ENCODE peak calls at places on chromosomes 7 and 10, in six cellular contexts. K, R, L, X, E and V are unnamed samples.

GRCh38 chr7:30348083-30348560 is 63.7 kb downstream of the ZNRF2 start:
- DNase-seq in K (peak), R (no peak), L (no peak), X (peak), E (no peak), V (no peak)

GRCh38 chr7:41956276-41956675 is 253.4 kb upstream of the INHBA start:
- DNase-seq in K (no peak), R (no peak), L (no peak), X (no peak), E (no peak), V (no peak)

GRCh38 chr7:108235451-108236061 is 105.4 kb upstream of the LAMB4 start:
- DNase-seq in K (peak), R (no peak), L (no peak), X (no peak), E (no peak), V (no peak)

GRCh38 chr7:107939472-107940145 is 48.6 kb downstream of the DLD start:
- DNase-seq in K (no peak), R (no peak), L (no peak), X (no peak), E (no peak), V (peak)

GRCh38 chr7:55154096-55154495 is 135.3 kb downstream of the EGFR start:
- DNase-seq in K (no peak), R (no peak), L (no peak), X (no peak), E (no peak), V (no peak)

GRCh38 chr7:129875745-129876411 is 76.9 kb downstream of the UBE2H start:
- DNase-seq in K (peak), R (no peak), L (no peak), X (peak), E (no peak), V (no peak)

GRCh38 chr7:113199841-113200240 is 81.5 kb upstream of the SMIM30 start:
- DNase-seq in K (no peak), R (no peak), L (no peak), X (no peak), E (no peak), V (no peak)

GRCh38 chr10:24882047-24882698 is 70.2 kb downstream of the PRTFDC1 start:
- DNase-seq in K (no peak), R (no peak), L (no peak), X (no peak), E (peak), V (no peak)

GRCh38 chr10:76456190-76456589 is 1024.8 kb downstream of the LRMDA start:
- DNase-seq in K (peak), R (no peak), L (no peak), X (no peak), E (no peak), V (no peak)

GRCh38 chr10:79483948-79484347 is 28.4 kb upstream of the EIF5AL1 start:
- DNase-seq in K (no peak), R (no peak), L (peak), X (no peak), E (no peak), V (no peak)

GRCh38 chr10:91540714-91541113 is 92.2 kb downstream of the PPP1R3C start:
- DNase-seq in K (no peak), R (no peak), L (no peak), X (no peak), E (no peak), V (no peak)
- TF ChIP-seq POLR2A in K (no peak), R (no peak), L (no peak), X (no peak), E (no peak), V (no peak)

DNA sequence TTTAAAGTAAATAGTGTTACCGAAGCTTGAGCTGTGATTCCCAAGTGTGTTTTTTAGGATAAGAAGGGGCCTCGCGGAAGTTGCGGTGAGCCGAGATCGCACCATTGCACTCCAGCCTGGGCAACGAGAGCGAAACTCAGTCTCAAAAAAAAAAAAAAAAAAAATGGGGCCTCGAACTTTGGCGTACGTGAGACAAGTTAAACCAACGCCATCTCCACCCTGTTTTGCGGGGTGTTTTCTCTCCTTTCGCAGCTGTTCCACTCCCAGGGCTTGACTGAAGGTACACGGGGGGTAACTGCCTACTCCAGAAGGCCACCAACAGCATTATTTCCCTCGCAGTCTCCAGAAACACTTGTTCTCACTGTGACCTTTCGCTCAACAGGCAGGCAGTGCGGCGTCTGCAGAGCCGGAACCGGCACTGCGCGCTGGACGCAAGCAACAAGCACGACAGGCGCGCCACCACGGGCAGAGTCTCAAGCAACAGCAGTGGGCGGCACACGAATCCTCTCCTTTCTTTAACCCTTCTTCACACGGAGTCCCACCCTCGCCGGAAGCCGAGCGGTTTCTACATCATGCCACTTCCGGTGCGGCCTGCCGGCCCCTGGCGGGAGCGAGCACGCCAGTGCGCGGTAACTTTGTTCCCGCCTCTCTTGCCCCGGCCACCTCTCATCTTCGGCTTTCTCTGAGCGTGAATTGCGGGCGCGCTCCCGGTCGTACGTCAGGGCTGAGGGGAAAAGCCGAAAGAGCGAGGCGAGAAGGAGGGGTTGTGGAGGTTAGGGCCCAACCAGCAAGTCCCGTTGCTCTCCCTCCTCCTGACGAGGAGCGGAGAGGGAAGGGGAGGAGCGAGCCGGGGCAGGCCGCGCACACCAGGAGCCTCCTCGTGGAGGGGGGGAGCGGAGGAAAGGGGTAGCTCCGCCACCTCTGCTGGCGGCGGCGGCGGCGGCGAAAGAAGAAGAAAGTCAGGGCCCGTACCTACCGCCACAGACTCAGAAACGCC is 826 bp upstream of the CDK13 start:
- DNase-seq in K (peak), R (peak), L (peak), X (peak), E (peak), V (peak)
- TF ChIP-seq EP300 in K (no peak), R (no peak), L (no peak), X (peak), E (no peak), V (no peak)

DNA sequence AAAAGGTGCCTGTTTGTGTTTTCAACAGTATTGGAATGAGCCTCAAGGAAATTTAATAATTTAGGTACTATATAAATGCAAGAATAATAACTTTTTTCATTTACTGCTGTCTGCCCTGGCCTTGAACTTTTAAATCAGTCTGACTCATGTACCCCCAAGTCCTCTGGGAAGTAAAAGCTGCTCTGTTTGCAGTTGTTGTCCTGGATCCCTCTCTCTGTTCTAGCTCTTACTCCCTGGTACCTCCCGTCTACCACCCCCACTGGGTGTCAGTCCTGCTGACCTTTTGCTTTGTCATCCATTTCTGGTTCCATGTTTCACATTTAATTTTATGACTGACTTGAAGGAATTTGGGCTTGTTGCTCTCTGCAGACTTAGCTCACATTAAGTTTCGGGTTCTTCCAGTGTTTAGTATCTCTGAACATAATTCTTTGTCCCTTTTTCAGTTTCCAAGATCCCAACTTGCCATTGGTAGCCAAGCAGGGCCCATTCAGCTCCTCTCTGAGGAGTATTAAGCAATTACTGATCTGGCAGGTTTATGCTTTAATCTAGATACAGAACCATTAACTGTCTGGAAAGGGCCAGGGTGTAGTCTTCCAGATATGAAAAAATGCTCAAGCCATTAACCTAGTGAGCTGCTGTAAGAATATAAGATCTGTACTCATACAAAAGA is 208.7 kb upstream of the FAM3C start:
- DNase-seq in K (no peak), R (no peak), L (no peak), X (no peak), E (no peak), V (peak)
- H3K27ac ChIP-seq in K (no peak), R (peak), L (peak), X (no peak), E (peak), V (no peak)

DNA sequence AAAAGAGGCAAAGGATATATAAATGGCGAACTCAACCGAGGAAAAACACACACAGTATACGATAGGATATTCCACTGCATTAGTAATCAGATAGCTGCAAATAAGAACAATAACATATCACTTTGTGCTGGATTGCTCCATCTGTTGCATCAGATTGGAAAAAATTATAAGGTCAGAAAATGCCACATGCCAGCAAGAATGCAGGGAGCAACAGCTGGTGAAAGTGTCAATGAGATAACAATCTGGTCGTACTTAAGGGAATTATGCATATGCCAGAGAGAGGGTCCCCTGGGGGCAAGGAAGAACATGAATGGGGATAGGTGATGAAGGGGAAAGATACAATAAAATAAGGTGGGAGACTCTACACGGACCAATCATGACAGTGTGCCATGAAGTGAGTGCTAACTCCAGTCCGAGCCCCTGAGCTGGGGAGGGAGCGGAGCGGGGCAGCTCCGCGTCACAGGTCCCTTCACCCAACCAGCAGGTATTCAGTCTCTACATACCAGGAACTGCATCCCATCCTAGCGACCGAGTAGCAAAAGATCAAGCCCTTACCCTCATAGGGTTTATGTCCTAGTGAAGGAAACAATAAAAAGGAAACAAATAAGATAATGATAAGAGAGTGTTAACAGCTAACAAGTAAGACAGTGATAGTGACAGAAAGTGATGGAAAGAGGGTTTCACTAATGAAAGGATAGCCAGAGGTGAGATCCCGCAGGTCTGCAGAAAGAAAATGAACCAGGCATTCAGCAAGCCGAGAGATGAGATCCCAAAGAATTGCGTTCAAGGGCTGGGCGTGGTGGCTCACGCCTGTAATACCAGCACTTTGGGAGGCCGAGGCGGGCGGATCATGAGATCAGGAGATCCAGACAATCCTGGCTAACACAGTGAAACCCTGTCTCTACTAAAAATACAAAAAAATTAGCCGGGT is 9.4 kb downstream of the MPP7 start:
- DNase-seq in K (no peak), R (no peak), L (no peak), X (no peak), E (no peak), V (no peak)
- TF ChIP-seq POLR2A in K (no peak), R (no peak), L (no peak), X (no peak), E (no peak), V (no peak)

DNA sequence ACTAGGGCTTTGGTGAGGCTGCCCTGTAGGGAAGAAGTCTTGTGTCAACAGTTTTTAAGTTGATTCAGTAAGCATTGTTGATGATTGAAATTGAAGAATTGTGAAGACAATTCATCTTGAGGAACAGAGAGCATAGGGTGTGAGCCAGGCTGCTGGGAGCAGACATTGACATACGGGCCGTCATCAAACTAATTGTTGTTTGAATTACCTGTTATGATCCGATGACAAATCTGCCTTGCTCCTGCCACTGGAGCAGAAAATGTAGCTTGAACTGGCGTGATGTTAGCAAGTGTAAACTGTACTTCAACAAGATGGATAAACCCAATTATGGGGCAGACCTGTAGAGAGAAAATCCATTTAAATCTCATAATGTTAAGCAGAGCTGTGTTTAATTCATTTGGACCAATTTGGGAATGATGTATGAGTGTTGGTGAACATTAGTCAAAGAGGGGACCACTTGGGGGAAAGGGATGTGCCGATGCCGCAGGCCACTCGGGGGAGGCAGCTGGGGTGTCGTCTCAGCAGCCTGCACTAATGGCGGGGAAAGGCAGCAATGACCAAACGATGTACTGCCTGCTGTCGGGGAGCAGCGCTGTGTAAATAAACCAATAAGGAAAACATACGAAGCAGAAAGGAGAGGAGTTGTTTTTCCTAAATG is 27.4 kb downstream of the TCF7L2 start:
- DNase-seq in K (no peak), R (no peak), L (no peak), X (no peak), E (no peak), V (no peak)
- TF ChIP-seq EP300 in K (no peak), R (no peak), L (no peak), X (no peak), E (no peak), V (no peak)

DNA sequence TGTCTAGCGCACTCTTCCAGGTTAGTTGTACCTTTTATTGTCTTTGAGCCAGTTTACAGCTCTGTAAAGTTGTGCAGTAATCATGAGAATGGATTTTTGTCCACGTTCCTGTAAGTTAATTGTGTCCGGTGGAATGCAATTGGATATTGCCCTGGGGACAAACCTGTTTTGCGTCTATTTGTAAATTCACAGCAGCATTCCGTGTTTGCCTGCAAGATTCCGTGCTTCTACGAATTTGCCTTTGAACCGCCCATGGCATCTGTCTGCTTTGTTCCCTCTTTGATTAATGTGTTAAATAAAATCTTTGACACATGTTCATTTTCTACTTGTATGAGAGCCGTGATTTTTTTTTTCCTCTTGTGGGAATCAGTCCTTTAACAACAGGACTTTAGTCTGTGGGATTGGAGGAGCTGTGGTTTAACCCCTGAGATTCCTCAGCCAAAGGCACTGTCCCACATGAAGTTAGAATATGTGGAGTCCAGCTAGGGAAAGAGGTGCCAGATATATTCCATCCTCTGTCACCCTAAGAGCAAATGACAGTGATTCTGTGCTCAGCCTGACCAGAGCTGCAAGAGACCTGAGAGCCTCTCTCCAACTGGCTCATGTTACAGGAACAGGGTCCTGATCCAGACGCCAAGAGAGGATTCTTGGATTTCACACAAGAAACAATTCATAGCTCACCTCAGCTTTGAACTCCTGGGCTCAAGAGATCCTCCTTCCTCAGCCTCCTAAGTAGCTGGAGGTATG is 126.3 kb downstream of the COL26A1 start:
- DNase-seq in K (peak), R (no peak), L (no peak), X (no peak), E (peak), V (no peak)
- H3K27ac ChIP-seq in K (no peak), R (no peak), L (no peak), X (no peak), E (no peak), V (no peak)

GRCh38 chr7:39734605-39735004 is 111.2 kb downstream of the RALA start:
- DNase-seq in K (no peak), R (no peak), L (no peak), X (no peak), E (no peak), V (no peak)

GRCh38 chr7:39735903-39736302 is 112.5 kb downstream of the RALA start:
- DNase-seq in K (no peak), R (no peak), L (no peak), X (no peak), E (no peak), V (no peak)

GRCh38 chr7:39733881-39734571 is 110.7 kb downstream of the RALA start:
- DNase-seq in K (peak), R (no peak), L (no peak), X (no peak), E (no peak), V (no peak)

GRCh38 chr7:39727614-39728013 is 104.2 kb downstream of the RALA start:
- DNase-seq in K (no peak), R (no peak), L (no peak), X (no peak), E (no peak), V (no peak)

GRCh38 chr7:39732837-39733804 is 109.7 kb downstream of the RALA start:
- DNase-seq in K (peak), R (peak), L (peak), X (peak), E (peak), V (peak)
- TF ChIP-seq POLR2A in K (peak), R (no peak), L (peak), X (peak), E (peak), V (peak)

GRCh38 chr7:99864041-99864440 is 12.8 kb downstream of the OR2AE1 start:
- DNase-seq in K (no peak), R (no peak), L (no peak), X (no peak), E (no peak), V (no peak)

GRCh38 chr7:99855236-99855635 is 21.6 kb downstream of the OR2AE1 start:
- DNase-seq in K (no peak), R (no peak), L (no peak), X (no peak), E (no peak), V (no peak)

DNA sequence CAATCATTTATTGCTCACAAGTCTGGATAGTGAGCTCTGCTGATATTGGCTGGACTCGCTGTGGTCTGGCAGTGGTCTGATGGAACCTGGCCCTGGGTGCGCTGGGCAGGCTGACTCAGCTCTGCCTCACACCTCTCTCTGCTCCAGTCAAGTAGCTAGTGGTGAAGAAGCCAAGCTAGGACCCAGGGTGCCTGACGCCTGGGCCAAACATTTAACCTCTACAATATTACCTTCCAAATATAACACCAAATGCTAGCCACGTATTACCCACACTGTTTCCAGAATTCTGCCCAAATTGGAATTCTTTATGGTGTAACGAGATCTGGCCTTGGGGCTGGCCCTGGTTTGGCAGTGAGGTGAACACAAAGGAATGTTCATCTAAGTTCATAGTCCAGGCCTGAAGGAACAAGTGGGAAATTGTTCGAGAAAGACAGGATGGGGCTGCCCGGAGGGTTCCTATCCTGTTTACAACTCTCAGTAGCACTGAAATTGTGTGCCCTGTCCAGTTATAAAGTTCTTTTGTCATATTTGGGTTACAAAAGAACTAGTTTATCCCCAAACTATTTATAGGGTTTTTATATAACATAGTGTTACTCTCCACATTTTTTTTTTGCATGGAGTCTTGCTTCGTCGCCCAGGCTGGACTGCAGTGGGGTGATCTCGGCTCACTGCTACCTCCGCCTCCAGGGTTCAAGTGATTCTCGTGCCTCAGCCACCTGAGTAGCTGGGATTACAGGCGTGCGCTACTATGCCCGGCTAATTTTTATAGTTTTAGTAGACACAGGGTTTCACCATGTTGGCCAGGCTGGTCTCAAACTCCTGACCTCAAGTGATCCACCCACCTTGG is 16.3 kb downstream of the OR2AE1 start:
- DNase-seq in K (peak), R (no peak), L (no peak), X (no peak), E (no peak), V (peak)
- TF ChIP-seq EP300 in K (no peak), R (no peak), L (no peak), X (no peak), E (no peak), V (no peak)